ENCODE peak calls at places on chromosomes 4 and X, in four cellular contexts. N is stomach; Y is hepatocyte; H is CD8-positive, alpha-beta T cell. K is an unnamed sample. For H3K4me1 and H3K36me3, the result is how much of the 10 kb centered on the place peaks cover.

GRCh38 chrX:75522565-75523411 is at the start of gene ZDHHC15:
- DNase-seq in H (peak), N (peak), Y (peak), K (peak)

GRCh38 chr4:74117024-74117534 is 18.1 kb upstream of the CXCL2 start:
- DNase-seq in N (peak), H (no peak), Y (peak), K (peak)

GRCh38 chr4:143300860-143301259 is 35.8 kb upstream of the GAB1 start:
- DNase-seq in Y (no peak), N (no peak), H (no peak), K (no peak)

GRCh38 chrX:145190801-145191389 is 56.4 kb upstream of the SPANXN1 start:
- DNase-seq in Y (peak), N (no peak), H (no peak), K (no peak)

GRCh38 chr4:153409412-153409811 is 56.7 kb upstream of the TMEM131L start:
- DNase-seq in H (no peak), Y (no peak), N (no peak), K (no peak)

GRCh38 chr4:177509346-177509745 is 67.1 kb upstream of the AGA start:
- DNase-seq in H (no peak), N (no peak), Y (no peak), K (no peak)

GRCh38 chrX:135688137-135688536 is 25.3 kb upstream of the CT45A1 start:
- DNase-seq in N (no peak), Y (no peak), H (no peak), K (no peak)

GRCh38 chr4:183140911-183141320 is 41.9 kb downstream of the WWC2 start:
- DNase-seq in H (no peak), N (no peak), Y (no peak), K (no peak)

GRCh38 chrX:2766921-2767320 is 15.1 kb downstream of the XG start:
- DNase-seq in Y (no peak), N (no peak), H (no peak), K (no peak)

GRCh38 chr4:79917246-79917645 is 155.8 kb downstream of the ANTXR2 start:
- DNase-seq in Y (peak), N (peak), H (peak), K (no peak)

GRCh38 chr4:85707591-85707990 is 232.6 kb downstream of the ARHGAP24 start:
- DNase-seq in Y (no peak), H (no peak), N (no peak), K (no peak)

GRCh38 chr4:1026115-1026514 is 14.7 kb downstream of the FGFRL1 start:
- DNase-seq in Y (no peak), N (peak), H (peak), K (peak)

GRCh38 chr4:13103382-13104015 is 380.6 kb downstream of the RAB28 start:
- DNase-seq in N (no peak), Y (no peak), H (no peak), K (no peak)

GRCh38 chrX:151830911-151831310 is 81.8 kb upstream of the MAGEA4 start:
- DNase-seq in Y (no peak), H (no peak), N (no peak), K (no peak)

GRCh38 chr4:27003602-27004238 is 143.1 kb downstream of the STIM2 start:
- DNase-seq in N (no peak), Y (no peak), H (no peak), K (no peak)

GRCh38 chr4:101199507-101200285 is 147.6 kb downstream of the PPP3CA start:
- DNase-seq in Y (no peak), N (no peak), H (no peak), K (no peak)

GRCh38 chr4:188941524-188942109 is 802.4 kb downstream of the TRIML1 start:
- DNase-seq in Y (peak), H (no peak), N (no peak), K (no peak)

GRCh38 chr4:10160280-10160856 is 43.8 kb upstream of the WDR1 start:
- DNase-seq in H (no peak), N (no peak), Y (peak), K (no peak)

GRCh38 chr4:181685911-181686310 is 557.3 kb upstream of the TENM3 start:
- DNase-seq in H (no peak), Y (no peak), N (no peak), K (no peak)

GRCh38 chrX:24200133-24200532 is 50.6 kb downstream of the ZFX start:
- DNase-seq in N (no peak), H (no peak), Y (no peak), K (no peak)

GRCh38 chr4:140252144-140252741 is 98.3 kb upstream of the MAML3 start:
- DNase-seq in H (no peak), Y (peak), N (peak), K (no peak)

GRCh38 chr4:2102045-2102883 is 43.1 kb downstream of the NAT8L start:
- DNase-seq in N (no peak), Y (no peak), H (no peak), K (no peak)

GRCh38 chrX:130975947-130976346 is 72.9 kb upstream of the ENOX2 start:
- DNase-seq in H (peak), N (no peak), Y (peak), K (no peak)

GRCh38 chr4:113540859-113541258 is 220.7 kb downstream of the CAMK2D start:
- DNase-seq in H (no peak), Y (peak), N (no peak), K (no peak)

GRCh38 chr4:84482564-84483563 is 16.2 kb downstream of the NKX6-1 start:
- DNase-seq in N (no peak), H (no peak), Y (no peak), K (no peak)

GRCh38 chrX:132948648-132949260 is 9.7 kb downstream of the HS6ST2 start:
- DNase-seq in H (no peak), Y (no peak), N (no peak), K (no peak)

GRCh38 chr4:150242820-150243458 is 164.7 kb downstream of the DCLK2 start:
- DNase-seq in H (no peak), N (no peak), Y (peak), K (no peak)

GRCh38 chr4:59973496-59973895 is 1226.6 kb upstream of the ADGRL3 start:
- DNase-seq in Y (no peak), H (no peak), N (no peak), K (no peak)

GRCh38 chrX:106611323-106611681 is 476 bp upstream of the RADX start:
- DNase-seq in Y (no peak), H (no peak), N (no peak), K (no peak)

GRCh38 chr4:42344749-42345148 is 52.5 kb upstream of the SHISA3 start:
- DNase-seq in H (no peak), Y (no peak), N (no peak), K (no peak)

GRCh38 chrX:133983243-133983973 is 2.0 kb downstream of the GPC3 start:
- DNase-seq in N (no peak), Y (no peak), H (no peak), K (no peak)
- H3K4me1 ChIP-seq in N (under half), Y (under half), H (under half), K (under half)

GRCh38 chr4:185003596-185004351 is 14.5 kb upstream of the HELT start:
- DNase-seq in N (no peak), H (no peak), Y (no peak), K (no peak)

GRCh38 chr4:185005209-185005819 is 13.0 kb upstream of the HELT start:
- DNase-seq in Y (peak), N (peak), H (peak), K (peak)

GRCh38 chr4:185002784-185003183 is 15.5 kb upstream of the HELT start:
- DNase-seq in Y (no peak), N (no peak), H (no peak), K (no peak)

DNA sequence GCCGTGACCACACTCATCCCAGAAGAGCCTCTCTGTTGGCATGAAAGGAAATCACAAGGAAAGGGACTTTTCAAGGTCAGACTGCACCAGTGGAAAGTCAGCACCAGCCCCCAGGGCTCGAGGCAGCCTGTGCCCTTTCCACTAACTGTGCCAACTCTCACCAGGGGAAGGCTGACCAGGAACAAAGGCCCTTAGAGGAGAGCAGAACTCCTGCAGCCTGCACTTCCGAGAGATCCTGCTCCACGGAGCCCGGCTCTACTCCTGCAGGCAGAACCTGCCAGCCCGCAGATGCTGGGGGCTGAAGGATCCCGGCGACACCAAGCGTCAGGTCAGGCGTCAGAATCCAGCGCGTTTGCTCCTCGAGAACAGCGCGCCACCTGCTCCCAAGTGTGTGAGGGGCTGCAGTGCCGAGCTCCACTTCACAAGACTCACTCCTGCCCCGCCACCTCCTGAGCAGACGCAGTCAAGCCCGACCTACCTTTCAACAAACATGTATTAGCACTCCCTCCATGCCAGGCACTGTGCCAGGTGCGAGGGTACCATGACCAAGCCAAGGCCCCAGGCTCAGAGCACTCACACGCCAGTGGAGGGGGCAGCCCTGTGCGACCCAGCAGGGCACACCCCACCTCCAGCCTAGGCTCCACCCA is 13.6 kb upstream of the HELT start:
- DNase-seq in H (no peak), N (peak), Y (no peak), K (peak)
- H3K4me3 ChIP-seq in H (no peak), N (peak), Y (no peak), K (no peak)

GRCh38 chr4:55398966-55399365 is 3.2 kb downstream of the TMEM165 start:
- DNase-seq in H (no peak), N (no peak), Y (no peak), K (no peak)
- H3K36me3 ChIP-seq in H (under half), N (under half), Y (under half), K (under half)

GRCh38 chr4:6987566-6987920 is 55.6 kb upstream of the TADA2B start:
- DNase-seq in Y (peak), N (no peak), H (no peak), K (no peak)

GRCh38 chr4:6986781-6987565 is 56.2 kb upstream of the TADA2B start:
- DNase-seq in H (peak), Y (peak), N (peak), K (peak)

GRCh38 chr4:6989331-6989923 is 53.7 kb upstream of the TADA2B start:
- DNase-seq in Y (no peak), H (no peak), N (no peak), K (no peak)

GRCh38 chr4:6986067-6986780 is 56.9 kb upstream of the TADA2B start:
- DNase-seq in N (no peak), Y (peak), H (no peak), K (peak)

DNA sequence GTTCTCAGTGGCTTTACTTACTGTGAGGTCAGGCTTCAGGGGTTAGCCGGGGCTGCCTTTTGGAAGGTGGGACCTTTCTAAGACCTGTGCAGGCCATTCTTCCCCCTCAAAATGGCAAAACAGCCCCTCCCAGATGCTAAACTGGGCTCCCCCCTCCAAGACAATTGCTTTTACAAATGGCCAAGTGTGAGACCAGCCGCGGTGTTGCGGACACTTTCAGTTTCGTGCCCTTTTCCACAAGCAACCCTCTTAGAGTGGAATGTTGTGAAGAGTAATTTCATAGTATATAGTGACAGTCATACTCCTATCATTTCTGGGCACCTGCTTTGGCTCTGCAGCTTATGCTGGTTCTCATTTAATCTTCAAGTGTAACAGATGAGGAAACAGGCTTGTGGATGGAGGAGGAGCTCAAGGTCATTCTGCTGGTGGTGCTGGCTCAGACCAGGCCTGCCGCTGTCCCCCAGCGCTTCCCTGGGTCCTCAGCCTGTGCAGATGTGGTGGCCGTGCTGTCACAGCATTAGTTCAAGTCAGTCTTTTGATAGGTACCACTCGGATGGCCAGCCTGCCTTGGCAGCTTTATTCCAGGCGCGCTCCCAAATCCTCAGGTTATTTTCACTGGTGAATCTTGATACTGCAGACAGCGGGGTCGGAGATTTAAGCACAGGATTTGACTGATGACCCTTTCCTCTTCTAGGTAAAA is 55.0 kb upstream of the TADA2B start:
- DNase-seq in N (no peak), Y (no peak), H (no peak), K (no peak)
- H3K4me1 ChIP-seq in N (half or more), Y (half or more), H (half or more), K (under half)

K was measured in pancreas.